ENCODE peak calls at places on chromosomes 13 and 19, in six cellular contexts. J is fibroblast of lung; N is activated T-helper 9 cell treated with anti-CD3 and anti-CD28 coated beads, Interleukin-2, amount 50 U/mL, for 16 hours; V is stimulated activated CD8-positive, alpha-beta memory T cell treated with anti-CD3 and anti-CD28 coated beads, Interleukin-12 subunit alpha, Interleukin-12 subunit beta, amount 100 ng/mL, for 4 hours; S is NCI-H1092 treated with DMSO at 0.1 percent for 48 hours; Y is left ventricle myocardium inferior. M is an unnamed sample.

GRCh38 chr19:34888091-34888490 is 38.6 kb upstream of the ZNF30 start:
- DNase-seq in N (no peak), J (no peak), V (no peak), Y (no peak), S (no peak), M (no peak)

GRCh38 chr19:11964858-11965645 is at the start of gene ZNF763:
- DNase-seq in N (peak), Y (peak), J (peak), V (peak), S (peak), M (peak)

GRCh38 chr13:98664510-98664909 is 87.6 kb upstream of the STK24 start:
- DNase-seq in V (no peak), J (no peak), Y (no peak), N (no peak), S (no peak), M (no peak)

GRCh38 chr19:611506-611869 is 21.8 kb downstream of the HCN2 start:
- DNase-seq in J (peak), Y (no peak), N (peak), S (no peak), V (peak), M (peak)

GRCh38 chr13:80469841-80470378 is 129.0 kb upstream of the SPRY2 start:
- DNase-seq in S (no peak), V (no peak), J (peak), Y (peak), N (no peak), M (peak)

GRCh38 chr13:97855570-97855970 is 97.9 kb upstream of the IPO5 start:
- DNase-seq in N (no peak), J (peak), S (peak), V (no peak), Y (no peak), M (peak)

GRCh38 chr13:34019870-34020269 is 201.9 kb downstream of the RFC3 start:
- DNase-seq in J (no peak), Y (no peak), N (no peak), S (no peak), V (no peak), M (no peak)

GRCh38 chr19:50204811-50205675 is 1.6 kb downstream of the MYH14 start:
- DNase-seq in V (no peak), Y (peak), N (no peak), J (no peak), S (no peak), M (peak)

GRCh38 chr13:21012841-21013681 is 48.3 kb downstream of the LATS2 start:
- DNase-seq in Y (no peak), N (no peak), V (no peak), J (no peak), S (no peak), M (no peak)

GRCh38 chr13:111899714-111900389 is 167.1 kb upstream of the SOX1 start:
- DNase-seq in Y (no peak), J (no peak), V (no peak), S (peak), N (no peak), M (no peak)

GRCh38 chr13:33963134-33963533 is 145.2 kb downstream of the RFC3 start:
- DNase-seq in J (no peak), S (no peak), N (no peak), V (no peak), Y (no peak), M (no peak)

GRCh38 chr19:1837625-1838105 is 10.6 kb downstream of the REXO1 start:
- DNase-seq in J (no peak), N (peak), Y (peak), S (peak), V (no peak), M (no peak)